ENCODE peak calls at places on chromosomes 16 and 17, in six cellular contexts. E is stimulated activated CD4-positive, alpha-beta T cell treated with anti-CD3 and anti-CD28 coated beads, Interleukin-1b, Interleukin-23, amount 100 ng/mL, for 48 hours; F is PC-3; O is glutamatergic neuron; U is putamen; V is progenitor cell of endocrine pancreas. W is an unnamed sample.

GRCh38 chr17:82226170-82226808 is 2.6 kb upstream of the SLC16A3 start:
- DNase-seq in F (no peak), U (no peak), O (no peak), E (no peak), V (no peak), W (no peak)

GRCh38 chr17:40535924-40536717 is 29.2 kb downstream of the CCR7 start:
- DNase-seq in F (no peak), U (no peak), V (no peak), O (no peak), E (no peak), W (no peak)

GRCh38 chr16:54135361-54136275 is 151.0 kb downstream of the IRX3 start:
- DNase-seq in O (no peak), F (peak), U (no peak), E (no peak), V (no peak), W (no peak)

GRCh38 chr16:11079657-11080187 is 135.4 kb downstream of the CLEC16A start:
- DNase-seq in U (no peak), E (peak), F (peak), V (no peak), O (no peak), W (no peak)

GRCh38 chr17:31496097-31496496 is 104.6 kb downstream of the RAB11FIP4 start:
- DNase-seq in E (no peak), F (no peak), O (no peak), V (no peak), U (no peak), W (no peak)

GRCh38 chr16:57137566-57138273 is 45.3 kb downstream of the CPNE2 start:
- DNase-seq in F (no peak), O (no peak), E (no peak), V (no peak), U (no peak), W (no peak)

GRCh38 chr16:84990782-84991181 is 20.6 kb downstream of the ZDHHC7 start:
- DNase-seq in V (no peak), O (no peak), U (no peak), F (no peak), E (no peak), W (no peak)

GRCh38 chr16:82627811-82628339 is 1.1 kb downstream of the CDH13 start:
- DNase-seq in V (peak), O (peak), F (peak), U (no peak), E (no peak), W (no peak)

GRCh38 chr17:55540414-55541091 is 29.3 kb upstream of the SMIM36 start:
- DNase-seq in O (no peak), F (peak), V (no peak), E (no peak), U (no peak), W (no peak)

GRCh38 chr16:66523861-66524354 is 26.0 kb downstream of the TK2 start:
- DNase-seq in F (no peak), E (no peak), O (no peak), V (no peak), U (no peak), W (no peak)

GRCh38 chr16:22388101-22388644 is 13.8 kb upstream of the CDR2 start:
- DNase-seq in F (peak), E (no peak), O (no peak), U (no peak), V (no peak), W (no peak)

GRCh38 chr17:17810374-17811248 is 26.2 kb downstream of the SREBF1 start:
- DNase-seq in F (no peak), U (no peak), O (peak), E (no peak), V (no peak), W (no peak)

GRCh38 chr16:53768593-53768992 is 64.6 kb downstream of the FTO start:
- DNase-seq in F (peak), V (no peak), E (no peak), U (no peak), O (no peak), W (no peak)

GRCh38 chr17:6753006-6753445 is 2.8 kb upstream of the XAF1 start:
- DNase-seq in E (peak), U (peak), V (no peak), F (peak), O (no peak), W (no peak)

GRCh38 chr16:69935278-69935711 is 15.8 kb upstream of the CLEC18A start:
- DNase-seq in O (no peak), E (no peak), F (no peak), V (no peak), U (no peak), W (no peak)

GRCh38 chr16:84761448-84762368 is 58.1 kb upstream of the CRISPLD2 start:
- DNase-seq in E (no peak), U (no peak), O (no peak), V (no peak), F (no peak), W (no peak)

GRCh38 chr16:86537486-86537885 is 17.5 kb downstream of the MTHFSD start:
- DNase-seq in U (no peak), E (no peak), V (no peak), F (no peak), O (no peak), W (no peak)

GRCh38 chr17:57586099-57586702 is 158.9 kb downstream of the CCDC182 start:
- DNase-seq in V (no peak), F (no peak), E (no peak), U (no peak), O (no peak), W (no peak)

GRCh38 chr16:6897910-6898475 is 434.7 kb upstream of the RBFOX1 start:
- DNase-seq in V (no peak), U (no peak), O (peak), F (no peak), E (no peak), W (no peak)

GRCh38 chr16:79269211-79269863 is 331.2 kb downstream of the MAF start:
- DNase-seq in U (no peak), O (no peak), F (no peak), E (peak), V (no peak), W (no peak)

GRCh38 chr17:8994319-8994718 is 27.0 kb upstream of the NTN1 start:
- DNase-seq in V (peak), F (peak), E (peak), U (no peak), O (peak), W (peak)

GRCh38 chr17:7912927-7913524 is 3.1 kb downstream of the RNF227 start:
- DNase-seq in V (no peak), F (peak), O (no peak), U (peak), E (peak), W (peak)

GRCh38 chr16:2090819-2091721 is 43.3 kb downstream of the TSC2 start:
- DNase-seq in V (peak), E (peak), F (peak), U (no peak), O (peak), W (no peak)

GRCh38 chr16:83402969-83403368 is 404.8 kb upstream of the HSBP1 start:
- DNase-seq in O (no peak), F (no peak), E (no peak), V (no peak), U (no peak), W (no peak)

GRCh38 chr17:71438631-71439146 is 682.1 kb upstream of the SOX9 start:
- DNase-seq in U (peak), F (peak), O (peak), E (no peak), V (no peak), W (peak)

GRCh38 chr16:71542377-71542776 is 16.2 kb downstream of the CHST4 start:
- DNase-seq in U (no peak), E (peak), F (peak), V (peak), O (peak), W (peak)

GRCh38 chr17:33910200-33910857 is 344.8 kb upstream of the CCL2 start:
- DNase-seq in O (no peak), E (no peak), U (no peak), F (no peak), V (no peak), W (no peak)

GRCh38 chr17:6639651-6640535 is 618 bp downstream of the KIAA0753 start:
- DNase-seq in O (peak), V (peak), U (no peak), E (peak), F (peak), W (no peak)

GRCh38 chr16:87560428-87561199 is 41.7 kb upstream of the JPH3 start:
- DNase-seq in O (no peak), V (no peak), F (peak), E (peak), U (no peak), W (no peak)

GRCh38 chr17:78853926-78854394 is 13.3 kb upstream of the USP36 start:
- DNase-seq in F (no peak), O (no peak), U (no peak), V (no peak), E (no peak), W (no peak)

GRCh38 chr16:1786242-1787055 is 3.7 kb downstream of the NUBP2 start:
- DNase-seq in V (no peak), F (no peak), O (peak), U (no peak), E (no peak), W (no peak)

GRCh38 chr16:50067290-50067853 is 1.6 kb downstream of the HEATR3 start:
- DNase-seq in E (peak), U (peak), F (peak), V (no peak), O (peak), W (no peak)

GRCh38 chr16:78742501-78743283 is 643.2 kb downstream of the WWOX start:
- DNase-seq in V (no peak), O (no peak), F (no peak), E (peak), U (no peak), W (no peak)

GRCh38 chr17:66673668-66674276 is 161.1 kb upstream of the CACNG5 start:
- DNase-seq in U (peak), O (peak), F (peak), V (peak), E (peak), W (no peak)

GRCh38 chr16:23629516-23629915 is 11.6 kb downstream of the PALB2 start:
- DNase-seq in O (no peak), E (no peak), F (no peak), V (no peak), U (no peak), W (no peak)

GRCh38 chr16:12833939-12834338 is 30.3 kb upstream of the CPPED1 start:
- DNase-seq in E (no peak), U (no peak), F (peak), O (peak), V (no peak), W (no peak)